ENCODE peak calls at places on chromosomes 6 and 20, in six cellular contexts. N is cardiac muscle cell; H is heart right ventricle; A is Caco-2; K is psoas muscle; G is CD8-positive, alpha-beta T cell. D is an unnamed sample.

GRCh38 chr6:135532559-135532958 is 35.0 kb upstream of the AHI1 start:
- DNase-seq in G (no peak), N (no peak), K (no peak), H (no peak), A (no peak), D (no peak)

GRCh38 chr6:143896096-143896880 is 32.0 kb downstream of the ZC2HC1B start:
- DNase-seq in A (peak; percentile 32), N (no peak), H (no peak), G (no peak), K (no peak), D (peak; percentile 65)

GRCh38 chr6:73579389-73579788 is 58.6 kb upstream of the EEF1A1 start:
- DNase-seq in K (peak; percentile 31), G (no peak), N (no peak), H (no peak), A (no peak), D (no peak)

GRCh38 chr6:163945813-163946212 is 531.3 kb downstream of the QKI start:
- DNase-seq in G (no peak), H (no peak), N (no peak), A (no peak), K (no peak), D (peak; percentile 17)

GRCh38 chr6:53603381-53604121 is 58.6 kb upstream of the GCLC start:
- DNase-seq in K (no peak), G (no peak), H (no peak), A (no peak), N (no peak), D (no peak)

GRCh38 chr20:20837574-20838021 is 125.2 kb upstream of the RALGAPA2 start:
- DNase-seq in H (peak; percentile 41), A (peak; percentile 75), G (no peak), N (peak; percentile 62), K (peak; percentile 42), D (peak; percentile 33)

GRCh38 chr6:129120856-129121255 is 237.9 kb downstream of the LAMA2 start:
- DNase-seq in N (no peak), G (no peak), H (no peak), K (no peak), A (no peak), D (no peak)

GRCh38 chr6:113825776-113826175 is 31.4 kb upstream of the MARCKS start:
- DNase-seq in H (peak; percentile 85), A (no peak), G (no peak), N (no peak), K (peak; percentile 78), D (no peak)

GRCh38 chr6:169944415-169944814 is 193.0 kb downstream of the ERMARD start:
- DNase-seq in N (no peak), H (no peak), A (no peak), K (no peak), G (no peak), D (no peak)

GRCh38 chr6:13466304-13467215 is 20.8 kb downstream of the GFOD1 start:
- DNase-seq in G (no peak), A (no peak), N (no peak), H (no peak), K (no peak), D (peak; percentile 62)

GRCh38 chr6:122869437-122870024 is 80.5 kb downstream of the SMPDL3A start:
- DNase-seq in A (peak; percentile 50), H (peak; percentile 9), G (no peak), K (no peak), N (peak; percentile 63), D (peak; percentile 61)

GRCh38 chr20:3652646-3653596 is 10.3 kb downstream of the GFRA4 start:
- DNase-seq in G (no peak), K (no peak), H (no peak), N (no peak), A (no peak), D (no peak)

DNA sequence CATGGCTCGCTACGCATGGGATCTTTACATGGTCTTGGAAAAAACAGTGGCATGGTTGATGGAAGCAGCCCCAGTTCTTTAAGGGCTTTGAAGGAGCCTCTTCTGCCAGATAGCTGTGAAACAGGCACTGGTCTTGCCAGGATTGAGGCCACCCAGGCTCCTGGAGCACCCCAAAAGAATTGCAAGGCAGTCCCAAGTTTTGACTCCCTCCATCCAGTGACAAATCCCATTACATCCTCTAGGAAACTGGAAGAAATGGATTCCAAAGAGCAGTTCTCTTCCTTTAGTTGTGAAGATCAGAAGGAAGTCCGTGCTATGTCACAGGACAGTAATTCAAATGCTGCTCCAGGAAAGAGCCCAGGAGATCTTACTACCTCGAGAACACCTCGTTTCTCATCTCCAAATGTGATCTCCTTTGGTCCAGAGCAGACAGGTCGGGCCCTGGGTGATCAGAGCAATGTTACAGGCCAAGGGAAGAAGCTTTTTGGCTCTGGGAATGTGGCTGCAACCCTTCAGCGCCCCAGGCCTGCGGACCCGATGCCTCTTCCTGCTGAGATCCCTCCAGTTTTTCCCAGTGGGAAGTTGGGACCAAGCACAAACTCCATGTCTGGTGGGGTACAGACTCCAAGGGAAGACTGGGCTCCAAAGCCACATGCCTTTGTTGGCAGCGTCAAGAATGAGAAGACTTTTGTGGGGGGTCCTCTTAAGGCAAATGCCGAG is 78.2 kb downstream of the ASXL1 start:
- DNase-seq in K (no peak), A (no peak), N (no peak), H (no peak), G (no peak), D (no peak)
- H3K36me3 ChIP-seq in K (peaks cover 23% of the 10 kb centered on the region), A (peaks cover 29% of the 10 kb centered on the region), N (peaks cover 43% of the 10 kb centered on the region), H (peaks cover 99% of the 10 kb centered on the region), G (peaks cover 44% of the 10 kb centered on the region), D (peaks cover 27% of the 10 kb centered on the region)

DNA sequence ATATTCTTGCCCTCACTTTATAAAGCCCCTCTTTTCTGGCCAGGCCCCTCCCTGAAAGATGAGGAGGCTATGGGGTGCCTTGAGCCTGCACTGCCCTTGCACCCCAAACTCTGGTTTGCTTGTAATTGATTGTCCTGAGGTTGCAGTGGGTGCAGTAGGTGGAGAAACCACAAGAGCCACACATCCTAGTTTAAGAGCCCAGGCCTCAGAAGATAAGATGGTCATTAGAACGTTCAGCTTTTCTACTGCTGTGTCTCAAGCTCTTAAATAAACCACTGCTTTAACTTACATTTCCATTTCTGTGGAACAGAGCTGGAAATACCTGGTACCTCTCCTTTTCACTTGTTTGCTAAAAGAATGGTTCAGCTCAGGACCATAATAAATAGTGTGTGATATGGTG is 9.0 kb downstream of the MRAP2 start:
- DNase-seq in N (no peak), K (no peak), A (no peak), G (no peak), H (no peak), D (no peak)
- TF ChIP-seq CTCF in N (no peak), K (no peak), A (no peak), G (no peak), H (no peak), D (no peak)

GRCh38 chr6:5063617-5064016 is 21.5 kb upstream of the PPP1R3G start:
- DNase-seq in K (no peak), H (no peak), N (no peak), G (no peak), A (no peak), D (no peak)
- H3K4me3 ChIP-seq in K (no peak overlapping the region), H (no peak overlapping the region), N (no peak overlapping the region), G (no peak overlapping the region), A (no peak overlapping the region), D (no peak overlapping the region)

DNA sequence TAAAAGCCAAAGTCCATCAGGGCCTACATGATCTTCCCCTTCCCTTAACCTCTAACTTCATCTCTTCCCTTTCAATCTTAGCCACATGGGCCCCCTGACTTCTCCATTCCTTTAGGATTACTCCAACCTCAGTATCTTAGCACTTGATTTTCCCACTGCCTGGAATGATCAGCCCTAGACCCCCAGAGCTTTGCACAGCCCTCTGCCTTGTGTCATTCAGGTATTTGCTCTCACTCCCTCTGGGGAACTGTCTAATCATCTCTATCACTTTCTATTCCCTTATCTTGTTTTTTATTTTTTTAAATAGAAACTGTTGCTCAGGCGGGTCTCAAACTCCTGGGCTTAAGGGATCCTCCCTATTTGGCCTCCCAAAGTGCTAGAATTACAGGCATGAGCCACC is 13.3 kb upstream of the ZNFX1 start:
- DNase-seq in A (no peak), N (no peak), K (no peak), H (no peak), G (no peak), D (no peak)
- H3K36me3 ChIP-seq in A (peaks cover 29% of the 10 kb centered on the region), N (peaks cover 49% of the 10 kb centered on the region), K (peaks cover 33% of the 10 kb centered on the region), H (peaks cover 67% of the 10 kb centered on the region), G (peaks cover 46% of the 10 kb centered on the region), D (peaks cover 17% of the 10 kb centered on the region)

DNA sequence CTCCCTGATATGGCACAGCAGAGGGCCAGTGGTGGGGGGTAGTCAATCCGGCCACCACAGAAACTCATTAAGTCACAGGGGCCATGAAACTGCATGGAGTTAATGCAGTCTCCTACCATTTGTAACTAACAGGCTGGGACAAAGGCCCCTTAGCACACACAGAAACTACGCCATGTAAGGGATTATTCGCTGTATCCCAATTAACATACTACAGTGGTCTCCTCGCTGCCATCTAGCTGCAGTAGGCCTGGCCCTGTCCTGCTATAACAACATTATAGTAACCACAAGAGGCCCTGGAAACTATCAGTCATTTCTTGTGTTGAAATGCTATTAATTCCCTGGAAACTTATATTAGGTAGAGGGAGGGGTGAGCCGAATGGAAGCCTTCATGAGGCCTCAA is 72.3 kb upstream of the CCN2 start:
- DNase-seq in N (no peak), K (no peak), H (no peak), A (no peak), G (no peak), D (no peak)
- TF ChIP-seq CTCF in N (no peak), K (no peak), H (no peak), A (no peak), G (no peak), D (no peak)

GRCh38 chr20:17470521-17470920 is 60.7 kb downstream of the BFSP1 start:
- DNase-seq in N (no peak), G (no peak), K (no peak), A (no peak), H (no peak), D (no peak)
- H3K4me3 ChIP-seq in N (no peak overlapping the region), G (no peak overlapping the region), K (no peak overlapping the region), A (no peak overlapping the region), H (no peak overlapping the region), D (no peak overlapping the region)

DNA sequence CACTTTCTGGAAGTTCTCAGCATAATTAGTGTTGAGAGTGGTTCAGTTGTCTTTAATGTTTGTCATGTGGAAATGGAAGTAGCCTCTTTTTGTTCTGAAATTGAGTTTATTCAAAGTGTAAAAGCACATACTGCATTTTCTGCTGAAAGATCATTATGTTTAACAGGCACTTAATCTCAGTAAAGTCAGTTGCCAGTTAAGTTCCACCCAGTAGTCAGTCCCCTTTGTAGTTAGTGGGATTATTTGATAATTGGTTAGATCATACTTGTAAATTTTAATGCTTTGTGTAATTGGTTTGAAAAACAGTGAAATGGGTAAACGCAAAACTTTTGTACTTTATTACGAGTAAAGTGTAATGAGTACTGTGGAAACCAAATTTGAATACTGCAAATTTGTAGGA is 4.2 kb downstream of the SRSF6 start:
- DNase-seq in G (no peak), N (no peak), A (no peak), H (no peak), K (no peak), D (no peak)
- H3K36me3 ChIP-seq in G (peaks cover 42% of the 10 kb centered on the region), N (peaks cover 72% of the 10 kb centered on the region), A (peaks cover 9% of the 10 kb centered on the region), H (peaks cover 80% of the 10 kb centered on the region), K (peaks cover 14% of the 10 kb centered on the region), D (peaks cover 18% of the 10 kb centered on the region)

GRCh38 chr6:154509421-154510143 is 903 bp downstream of the CNKSR3 start:
- DNase-seq in K (peak; percentile 27), N (peak; percentile 63), G (no peak), A (peak; percentile 55), H (no peak), D (no peak)
- TF ChIP-seq CTCF in K (no peak), N (no peak), G (no peak), A (no peak), H (no peak), D (no peak)

D was measured in bronchial epithelial cell.